ENCODE peak calls at places on chromosomes 11 and 22, in nine cellular contexts. E is activated CD8-positive, alpha-beta T cell treated with anti-CD3 and anti-CD28 coated beads, Interleukin-2, amount 10 ng/mL, durations not matched to agents 7 days and 5 days; C is stimulated activated naive B cell treated with anti-CD40 and anti-IgM and Interleukin-4, amounts not matched to agents 10 μg/mL and 1 μg/mL and 100 μg/mL, for 72 hours; F is SK-N-SH treated with all-trans-retinoic acid at 6 μM for 48 hours; J is right cardiac atrium; Z is GM23338; X is stimulated activated naive CD8-positive, alpha-beta T cell treated with anti-CD3 and anti-CD28 coated beads, Interleukin-15, amount 100 ng/mL, for 72 hours; T is left ventricle myocardium superior; G is right lobe of liver. P is an unnamed sample.

GRCh38 chr11:96878299-96879051 is 488.7 kb downstream of the JRKL start:
- ATAC-seq in E (no peak), C (no peak), F (no peak), J (no peak), Z (no peak), X (no peak), T (no peak), G (no peak), P (no peak)

GRCh38 chr11:57530215-57530595 is 349 bp downstream of the TIMM10 start:
- ATAC-seq in E (no peak), C (no peak), F (peak), J (peak), Z (peak), X (peak), T (no peak), G (no peak), P (peak)

GRCh38 chr11:45853616-45854219 is 6.4 kb downstream of the CRY2 start:
- ATAC-seq in E (no peak), C (no peak), F (no peak), J (peak), Z (no peak), X (no peak), T (peak), G (peak), P (no peak)

GRCh38 chr11:102367364-102367763 is 20.4 kb downstream of the BIRC2 start:
- ATAC-seq in E (peak), C (no peak), F (peak), J (peak), Z (no peak), X (peak), T (no peak), G (peak), P (no peak)

GRCh38 chr22:44088976-44089570 is 65.0 kb downstream of the PARVB start:
- ATAC-seq in E (no peak), C (no peak), F (no peak), J (peak), Z (no peak), X (no peak), T (peak), G (no peak), P (no peak)

GRCh38 chr11:10659339-10660216 is 34.0 kb downstream of the IRAG1 start:
- ATAC-seq in E (no peak), C (no peak), F (peak), J (peak), Z (no peak), X (no peak), T (peak), G (no peak), P (peak)

GRCh38 chr11:926341-926916 is 759 bp downstream of the AP2A2 start:
- ATAC-seq in E (no peak), C (no peak), F (peak), J (peak), Z (peak), X (peak), T (peak), G (peak), P (no peak)

GRCh38 chr22:45818130-45819085 is 146.8 kb downstream of the ATXN10 start:
- ATAC-seq in E (no peak), C (no peak), F (no peak), J (peak), Z (peak), X (no peak), T (peak), G (peak), P (no peak)

GRCh38 chr11:18132341-18132740 is at the start of gene MRGPRX3:
- ATAC-seq in E (no peak), C (no peak), F (no peak), J (no peak), Z (no peak), X (no peak), T (no peak), G (no peak), P (no peak)

GRCh38 chr11:126475627-126475991 is 120.1 kb downstream of the ST3GAL4 start:
- ATAC-seq in E (no peak), C (no peak), F (no peak), J (no peak), Z (no peak), X (no peak), T (no peak), G (no peak), P (no peak)

GRCh38 chr11:126114486-126115252 is 52.0 kb upstream of the CDON start:
- ATAC-seq in E (no peak), C (peak), F (peak), J (no peak), Z (no peak), X (no peak), T (peak), G (no peak), P (no peak)

GRCh38 chr11:34614334-34615113 is 6.4 kb upstream of the EHF start:
- ATAC-seq in E (no peak), C (peak), F (no peak), J (peak), Z (no peak), X (no peak), T (peak), G (no peak), P (peak)